ENCODE peak calls at places on chromosome 19, in ten cellular contexts. S, P, K, I, R, V, D, W, Q and T are unnamed samples.

GRCh38 chr19:55188620-55189019 is 8.5 kb upstream of the SYT5 start:
- DNase-seq in S (no peak), P (no peak), K (no peak), I (no peak), R (no peak), V (no peak), D (no peak), W (no peak), Q (no peak), T (no peak)

GRCh38 chr19:45782820-45783785 is 813 bp upstream of the DMPK start:
- DNase-seq in S (no peak), P (no peak), K (no peak), I (no peak), R (no peak), V (no peak), D (no peak), W (no peak), Q (peak; percentile 52), T (peak; percentile 65)

GRCh38 chr19:33758541-33759013 is 38.1 kb upstream of the KCTD15 start:
- DNase-seq in S (no peak), P (no peak), K (peak; percentile 54), I (no peak), R (no peak), V (no peak), D (no peak), W (no peak), Q (no peak), T (no peak)

GRCh38 chr19:46998445-46999142 is 21.0 kb upstream of the NPAS1 start:
- DNase-seq in S (no peak), P (no peak), K (no peak), I (no peak), R (no peak), V (no peak), D (no peak), W (no peak), Q (no peak), T (no peak)

GRCh38 chr19:19643158-19644053 is at the start of gene GMIP:
- DNase-seq in S (peak; percentile 75), P (peak; percentile 93), K (peak; percentile 87), I (peak; percentile 88), R (peak; percentile 85), V (peak; percentile 93), D (no peak), W (peak; percentile 36), Q (peak; percentile 91), T (peak; percentile 66)

GRCh38 chr19:34363094-34363493 is 1.9 kb upstream of the GPI start:
- DNase-seq in S (no peak), P (peak; percentile 71), K (no peak), I (no peak), R (no peak), V (no peak), D (no peak), W (no peak), Q (no peak), T (no peak)

GRCh38 chr19:49106648-49107135 is 7.5 kb upstream of the LIN7B start:
- DNase-seq in S (no peak), P (peak; percentile 81), K (no peak), I (peak; percentile 60), R (no peak), V (no peak), D (no peak), W (peak; percentile 43), Q (peak; percentile 61), T (no peak)

GRCh38 chr19:44401108-44401786 is at the start of gene ZNF285:
- DNase-seq in S (peak; percentile 90), P (peak; percentile 98), K (peak; percentile 77), I (peak; percentile 84), R (peak; percentile 78), V (peak; percentile 95), D (peak; percentile 67), W (no peak), Q (peak; percentile 90), T (peak; percentile 91)

GRCh38 chr19:51691122-51692064 is 1.7 kb upstream of the SPACA6 start:
- DNase-seq in S (no peak), P (peak; percentile 89), K (no peak), I (no peak), R (no peak), V (peak; percentile 60), D (no peak), W (no peak), Q (no peak), T (no peak)

GRCh38 chr19:19817357-19817756 is 4.2 kb downstream of the ZNF506 start:
- DNase-seq in S (no peak), P (no peak), K (no peak), I (no peak), R (no peak), V (no peak), D (no peak), W (no peak), Q (no peak), T (no peak)

GRCh38 chr19:5591476-5591875 is 23.7 kb upstream of the TINCR start:
- DNase-seq in S (no peak), P (no peak), K (no peak), I (no peak), R (no peak), V (no peak), D (no peak), W (no peak), Q (no peak), T (no peak)

GRCh38 chr19:35265126-35265995 is 3.4 kb upstream of the USF2 start:
- DNase-seq in S (peak; percentile 52), P (no peak), K (peak; percentile 26), I (peak; percentile 14), R (peak; percentile 57), V (no peak), D (no peak), W (no peak), Q (peak; percentile 8), T (peak; percentile 46)

GRCh38 chr19:45175663-45176345 is 2.2 kb downstream of the TRAPPC6A start:
- DNase-seq in S (no peak), P (no peak), K (no peak), I (no peak), R (no peak), V (no peak), D (no peak), W (no peak), Q (no peak), T (no peak)

GRCh38 chr19:8544168-8544567 is 30.2 kb upstream of the ZNF414 start:
- DNase-seq in S (no peak), P (no peak), K (no peak), I (no peak), R (no peak), V (no peak), D (no peak), W (no peak), Q (no peak), T (no peak)
- TF ChIP-seq POLR2AphosphoS5 in S (no peak), P (no peak), K (no peak), I (no peak), R (no peak), V (no peak), D (no peak), W (no peak), Q (no peak), T (no peak)

GRCh38 chr19:30274987-30275386 is 97.2 kb upstream of the ZNF536 start:
- DNase-seq in S (no peak), P (no peak), K (no peak), I (no peak), R (no peak), V (no peak), D (no peak), W (no peak), Q (no peak), T (no peak)
- H3K4me1 ChIP-seq in S (no peaks in the 10 kb centered on the region), P (peaks cover 25% of the 10 kb centered on the region), K (no peaks in the 10 kb centered on the region), I (no peaks in the 10 kb centered on the region), R (no peaks in the 10 kb centered on the region), V (no peaks in the 10 kb centered on the region), D (no peaks in the 10 kb centered on the region), W (no peaks in the 10 kb centered on the region), Q (no peaks in the 10 kb centered on the region), T (no peaks in the 10 kb centered on the region)

GRCh38 chr19:41325947-41326706 is 16.2 kb downstream of the CCDC97 start:
- DNase-seq in S (no peak), P (no peak), K (no peak), I (no peak), R (no peak), V (no peak), D (no peak), W (no peak), Q (peak; percentile 39), T (no peak)

GRCh38 chr19:41327076-41327475 is 17.1 kb downstream of the CCDC97 start:
- DNase-seq in S (no peak), P (no peak), K (no peak), I (no peak), R (no peak), V (no peak), D (no peak), W (no peak), Q (no peak), T (no peak)

GRCh38 chr19:41328818-41329220 is 18.8 kb downstream of the CCDC97 start:
- DNase-seq in S (no peak), P (no peak), K (peak; percentile 62), I (no peak), R (no peak), V (no peak), D (no peak), W (no peak), Q (no peak), T (no peak)

GRCh38 chr19:41328157-41328817 is 18.3 kb downstream of the CCDC97 start:
- DNase-seq in S (no peak), P (no peak), K (peak; percentile 55), I (no peak), R (no peak), V (no peak), D (no peak), W (no peak), Q (no peak), T (no peak)

GRCh38 chr19:41327499-41328156 is 17.7 kb downstream of the CCDC97 start:
- DNase-seq in S (peak; percentile 78), P (peak; percentile 67), K (peak; percentile 94), I (peak; percentile 87), R (peak; percentile 89), V (no peak), D (no peak), W (no peak), Q (peak; percentile 88), T (peak; percentile 68)
- TF ChIP-seq POLR2AphosphoS5 in S (peak; percentile 19), P (no peak), K (peak; percentile 75), I (peak; percentile 64), R (no peak), V (peak; percentile 24), D (no peak), W (no peak), Q (peak; percentile 58), T (peak; percentile 32)

GRCh38 chr19:56875717-56876116 is 35.2 kb upstream of the PEG3 start:
- DNase-seq in S (no peak), P (no peak), K (no peak), I (no peak), R (no peak), V (no peak), D (no peak), W (no peak), Q (no peak), T (no peak)

GRCh38 chr19:56880592-56881190 is 40.2 kb upstream of the PEG3 start:
- DNase-seq in S (no peak), P (no peak), K (no peak), I (no peak), R (no peak), V (no peak), D (no peak), W (no peak), Q (no peak), T (no peak)

GRCh38 chr19:56874530-56874929 is 34.0 kb upstream of the PEG3 start:
- DNase-seq in S (no peak), P (no peak), K (no peak), I (no peak), R (no peak), V (no peak), D (no peak), W (no peak), Q (no peak), T (no peak)

GRCh38 chr19:56873493-56873892 is 33.0 kb upstream of the PEG3 start:
- DNase-seq in S (no peak), P (no peak), K (no peak), I (no peak), R (no peak), V (peak; percentile 84), D (no peak), W (no peak), Q (no peak), T (no peak)

GRCh38 chr19:56877069-56877715 is 36.7 kb upstream of the PEG3 start:
- DNase-seq in S (no peak), P (no peak), K (no peak), I (no peak), R (no peak), V (no peak), D (no peak), W (no peak), Q (no peak), T (no peak)
- H3K4me1 ChIP-seq in S (no peaks in the 10 kb centered on the region), P (no peaks in the 10 kb centered on the region), K (no peaks in the 10 kb centered on the region), I (no peaks in the 10 kb centered on the region), R (no peaks in the 10 kb centered on the region), V (no peaks in the 10 kb centered on the region), D (no peaks in the 10 kb centered on the region), W (no peaks in the 10 kb centered on the region), Q (no peaks in the 10 kb centered on the region), T (no peaks in the 10 kb centered on the region)